ENCODE peak calls at places on chromosomes 13 and 19, in six cellular contexts. S is ovary, Z is pancreas, H is thoracic aorta, P is Caco-2, G is IMR-90. Q is an unnamed sample. For H3K27me3, the result is how much of the 10 kb centered on the place peaks cover.

GRCh38 chr13:74289861-74290260 is 155.7 kb upstream of the KLF12 start:
- DNase-seq in S (no peak), Z (no peak), H (no peak), P (no peak), G (no peak), Q (no peak)

GRCh38 chr19:47230122-47230920 is 678 bp downstream of the BBC3 start:
- DNase-seq in S (peak), Z (peak), H (no peak), P (peak), G (peak), Q (peak)

GRCh38 chr19:38862321-38863059 is 12.7 kb upstream of the HNRNPL start:
- DNase-seq in S (no peak), Z (no peak), H (no peak), P (no peak), G (no peak), Q (no peak)

GRCh38 chr13:110517505-110518149 is 43.9 kb downstream of the RAB20 start:
- DNase-seq in S (no peak), Z (peak), H (no peak), P (no peak), G (no peak), Q (no peak)

GRCh38 chr13:79307866-79308298 is 98.2 kb downstream of the RBM26 start:
- DNase-seq in S (peak), Z (no peak), H (no peak), P (no peak), G (peak), Q (no peak)

GRCh38 chr13:57877596-57877995 is 246.1 kb downstream of the PCDH17 start:
- DNase-seq in S (no peak), Z (no peak), H (no peak), P (no peak), G (no peak), Q (no peak)

GRCh38 chr13:25753976-25754375 is 297.8 kb downstream of the SHISA2 start:
- DNase-seq in S (no peak), Z (no peak), H (no peak), P (no peak), G (no peak), Q (no peak)

GRCh38 chr19:14516048-14516534 is 2.1 kb downstream of the DNAJB1 start:
- DNase-seq in S (no peak), Z (no peak), H (no peak), P (no peak), G (no peak), Q (no peak)

GRCh38 chr13:35794734-35795389 is 318.4 kb upstream of the MAB21L1 start:
- DNase-seq in S (no peak), Z (no peak), H (no peak), P (no peak), G (peak), Q (no peak)

GRCh38 chr19:1158885-1159448 is 15.1 kb downstream of the SBNO2 start:
- DNase-seq in S (no peak), Z (peak), H (no peak), P (no peak), G (no peak), Q (no peak)

GRCh38 chr19:33639034-33639681 is 17.4 kb downstream of the CHST8 start:
- DNase-seq in S (no peak), Z (no peak), H (no peak), P (no peak), G (no peak), Q (no peak)

GRCh38 chr19:58559275-58560006 is 1.0 kb upstream of the UBE2M start:
- DNase-seq in S (peak), Z (peak), H (peak), P (peak), G (peak), Q (peak)

GRCh38 chr19:50519006-50519575 is 5.4 kb upstream of the ASPDH start:
- DNase-seq in S (no peak), Z (peak), H (no peak), P (no peak), G (no peak), Q (no peak)

GRCh38 chr13:76928456-76928855 is 19.9 kb upstream of the ACOD1 start:
- DNase-seq in S (no peak), Z (no peak), H (no peak), P (no peak), G (peak), Q (no peak)

GRCh38 chr13:63731896-63732295 is 2316.2 kb upstream of the PCDH20 start:
- DNase-seq in S (no peak), Z (no peak), H (no peak), P (peak), G (no peak), Q (no peak)

GRCh38 chr13:101835920-101836319 is 383.4 kb downstream of the ITGBL1 start:
- DNase-seq in S (no peak), Z (no peak), H (no peak), P (no peak), G (no peak), Q (no peak)

GRCh38 chr19:32186542-32187330 is 158.7 kb upstream of the ZNF507 start:
- DNase-seq in S (no peak), Z (no peak), H (no peak), P (no peak), G (no peak), Q (no peak)

GRCh38 chr13:107937841-107938240 is 277.5 kb downstream of the LIG4 start:
- DNase-seq in S (no peak), Z (no peak), H (no peak), P (no peak), G (peak), Q (no peak)

GRCh38 chr13:111610077-111610476 is 289.6 kb downstream of the TEX29 start:
- DNase-seq in S (no peak), Z (no peak), H (no peak), P (no peak), G (no peak), Q (no peak)

GRCh38 chr13:91894311-91894710 is 495.9 kb downstream of the GPC5 start:
- DNase-seq in S (no peak), Z (no peak), H (no peak), P (no peak), G (no peak), Q (no peak)

GRCh38 chr19:58395220-58395978 is at the start of gene RNF225:
- DNase-seq in S (no peak), Z (peak), H (no peak), P (peak), G (no peak), Q (no peak)

GRCh38 chr19:48330012-48330681 is 4.8 kb downstream of the EMP3 start:
- DNase-seq in S (peak), Z (peak), H (no peak), P (peak), G (no peak), Q (peak)

GRCh38 chr13:42392706-42393572 is 121.0 kb downstream of the AKAP11 start:
- DNase-seq in S (no peak), Z (no peak), H (no peak), P (no peak), G (no peak), Q (no peak)

GRCh38 chr13:76968041-76968440 is 19.7 kb downstream of the ACOD1 start:
- DNase-seq in S (no peak), Z (no peak), H (no peak), P (no peak), G (no peak), Q (no peak)

DNA sequence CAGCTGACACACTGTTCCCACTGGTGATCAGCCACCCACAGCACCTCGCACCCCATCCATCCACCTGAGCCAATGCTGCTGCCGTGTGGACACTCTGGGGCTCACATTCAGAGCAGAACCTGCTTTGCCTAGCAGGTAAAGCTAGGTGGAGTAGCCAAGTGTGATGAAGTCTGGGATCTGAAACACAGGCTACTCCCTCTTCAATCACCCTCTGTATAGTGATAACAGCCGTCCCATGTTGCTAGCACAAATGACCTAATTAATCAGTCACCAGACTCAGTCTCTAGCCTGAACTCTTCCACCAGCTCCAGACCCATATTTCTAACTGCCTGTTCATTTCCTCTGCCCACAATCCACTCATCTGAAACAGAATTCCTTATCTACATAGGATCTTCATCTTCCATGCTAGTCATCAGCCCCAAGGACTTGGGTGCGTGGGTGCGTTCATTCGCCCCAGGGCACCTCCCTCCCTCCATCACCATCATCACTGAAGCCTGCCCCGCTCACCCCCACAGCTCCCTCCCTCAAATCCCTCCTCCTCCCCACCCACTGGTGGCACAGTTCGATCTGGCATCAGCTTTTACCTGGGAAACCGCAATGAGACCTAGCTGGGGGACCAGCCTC is 19.8 kb downstream of the STK24 start:
- DNase-seq in S (no peak), Z (no peak), H (no peak), P (peak), G (peak), Q (no peak)
- TF ChIP-seq CTCF in S (no peak), Z (peak), H (no peak), P (no peak), G (no peak), Q (no peak)

DNA sequence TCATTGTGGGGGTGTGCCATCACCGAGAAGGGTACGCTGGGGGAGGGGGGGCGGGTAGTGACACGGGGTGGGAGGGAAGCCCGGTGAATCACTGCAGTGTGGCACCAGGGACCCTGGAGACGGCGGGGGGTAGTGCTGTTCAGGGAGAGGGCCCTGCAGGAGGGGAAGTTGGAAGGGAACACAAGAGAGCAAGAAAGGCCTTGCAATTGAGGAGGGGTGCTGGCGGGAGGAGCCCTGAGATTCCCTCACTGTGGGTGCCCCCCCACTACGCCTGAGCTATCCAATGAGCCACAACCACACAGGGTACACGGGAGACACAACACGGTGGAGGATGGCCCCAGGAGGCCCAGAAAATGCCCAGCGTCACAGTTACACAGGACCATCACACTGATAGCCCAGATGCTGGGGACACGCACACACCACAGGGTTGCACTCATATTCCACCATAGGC is 516 bp upstream of the ATP1A3 start:
- DNase-seq in S (no peak), Z (peak), H (no peak), P (no peak), G (no peak), Q (no peak)
- H3K4me3 ChIP-seq in S (no peak), Z (no peak), H (peak), P (peak), G (no peak), Q (no peak)

GRCh38 chr19:3818479-3818878 is 32.3 kb upstream of the MATK start:
- DNase-seq in S (no peak), Z (no peak), H (no peak), P (no peak), G (peak), Q (no peak)

GRCh38 chr19:3818918-3819317 is 32.7 kb upstream of the MATK start:
- DNase-seq in S (no peak), Z (peak), H (no peak), P (no peak), G (no peak), Q (no peak)

GRCh38 chr19:3819989-3820388 is 33.8 kb upstream of the MATK start:
- DNase-seq in S (no peak), Z (peak), H (no peak), P (no peak), G (no peak), Q (no peak)

GRCh38 chr19:3816566-3817218 is 30.5 kb upstream of the MATK start:
- DNase-seq in S (no peak), Z (no peak), H (no peak), P (no peak), G (no peak), Q (no peak)

GRCh38 chr19:3817761-3818160 is 31.6 kb upstream of the MATK start:
- DNase-seq in S (no peak), Z (no peak), H (no peak), P (no peak), G (no peak), Q (no peak)
- H3K27me3 ChIP-seq in S (under half), Z (under half), H (under half), P (under half), G (under half), Q (under half)

GRCh38 chr19:18392417-18392816 is 5.0 kb downstream of the LRRC25 start:
- DNase-seq in S (peak), Z (no peak), H (no peak), P (no peak), G (no peak), Q (no peak)
- TF ChIP-seq CTCF in S (no peak), Z (no peak), H (no peak), P (no peak), G (no peak), Q (no peak)

GRCh38 chr19:3708207-3708931 is at the start of gene TJP3:
- DNase-seq in S (no peak), Z (peak), H (no peak), P (peak), G (peak), Q (no peak)
- H3K4me3 ChIP-seq in S (peak), Z (peak), H (no peak), P (peak), G (no peak), Q (no peak)

DNA sequence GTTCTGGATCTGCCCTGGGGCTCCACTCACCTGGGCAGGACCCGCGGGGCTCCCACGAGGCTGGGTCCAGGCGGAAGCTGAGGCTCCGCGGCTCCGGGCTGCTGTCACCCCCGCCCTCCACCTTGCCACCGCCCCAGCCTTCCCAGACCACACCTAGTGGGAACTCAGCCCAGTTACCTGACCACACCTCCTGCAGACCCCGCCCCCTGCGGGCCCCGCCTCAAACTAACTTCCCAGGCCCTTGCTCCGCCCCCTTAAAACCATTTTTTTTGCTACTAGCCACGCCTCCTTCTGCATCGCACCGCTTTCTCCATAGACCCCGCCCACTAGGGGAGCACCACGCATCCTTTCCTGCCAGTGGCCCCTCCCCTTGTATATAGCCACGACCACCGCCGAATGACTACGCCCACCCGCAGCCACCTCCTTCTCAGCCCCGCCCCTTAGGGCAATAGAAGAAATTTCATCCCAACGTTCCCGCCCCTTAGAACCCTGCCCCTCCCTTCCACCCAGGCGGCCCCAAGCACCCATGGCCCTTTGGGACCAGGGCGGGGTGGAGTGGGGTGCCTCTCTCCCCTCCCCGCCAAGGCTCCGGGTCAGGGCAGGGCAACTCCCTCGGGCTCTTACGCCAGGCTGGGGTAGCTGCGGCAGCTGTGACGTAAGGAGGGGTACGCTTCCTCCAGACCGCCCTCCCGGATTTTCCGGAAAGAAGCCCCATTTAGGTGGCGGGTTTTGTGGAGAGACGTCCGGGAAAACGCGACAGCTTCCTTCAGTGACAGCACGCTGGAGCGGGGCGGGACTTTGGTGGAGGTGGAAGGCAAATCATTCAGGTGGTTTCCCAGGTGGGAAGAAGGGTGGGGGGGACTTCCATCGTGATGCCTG is at the start of gene SH2D3A:
- DNase-seq in S (no peak), Z (peak), H (no peak), P (peak), G (peak), Q (peak)
- H3K27me3 ChIP-seq in S (under half), Z (under half), H (under half), P (under half), G (under half), Q (under half)

GRCh38 chr13:28451482-28452217 is 43.3 kb downstream of the FLT1 start:
- DNase-seq in S (no peak), Z (no peak), H (no peak), P (no peak), G (no peak), Q (no peak)
- TF ChIP-seq CTCF in S (no peak), Z (no peak), H (no peak), P (no peak), G (no peak), Q (no peak)

GRCh38 chr19:16262618-16263017 is 62.0 kb upstream of the KLF2 start:
- DNase-seq in S (no peak), Z (peak), H (no peak), P (peak), G (no peak), Q (no peak)
- H3K4me3 ChIP-seq in S (no peak), Z (no peak), H (no peak), P (peak), G (no peak), Q (no peak)

GRCh38 chr13:34161829-34162544 is 344.0 kb downstream of the RFC3 start:
- DNase-seq in S (no peak), Z (no peak), H (no peak), P (peak), G (peak), Q (no peak)
- H3K27me3 ChIP-seq in S (under half), Z (under half), H (under half), P (under half), G (under half), Q (under half)

GRCh38 chr13:100493418-100493817 is 95.2 kb downstream of the GGACT start:
- DNase-seq in S (no peak), Z (no peak), H (no peak), P (no peak), G (no peak), Q (no peak)

GRCh38 chr13:100490692-100491091 is 97.9 kb downstream of the GGACT start:
- DNase-seq in S (no peak), Z (no peak), H (no peak), P (peak), G (no peak), Q (no peak)

GRCh38 chr13:100495455-100495854 is 93.1 kb downstream of the GGACT start:
- DNase-seq in S (no peak), Z (no peak), H (no peak), P (no peak), G (no peak), Q (no peak)

GRCh38 chr13:100491164-100491847 is 97.3 kb downstream of the GGACT start:
- DNase-seq in S (peak), Z (no peak), H (no peak), P (no peak), G (peak), Q (no peak)
- TF ChIP-seq CTCF in S (peak), Z (no peak), H (no peak), P (no peak), G (no peak), Q (no peak)

Q was measured in GM06990.